ENCODE peak calls at places on chromosomes 16 and 17, in four cellular contexts. One of them, this sample, is unnamed.

GRCh38 chr16:11683140-11683539 is 14.9 kb downstream of the SNN start:
- DNase-seq in GM12891: no peak
- DNase-seq in SK-N-SH: no peak
- DNase-seq in GM12892: no peak
- DNase-seq in this sample: no peak

GRCh38 chr17:29177541-29177870 is 2.7 kb downstream of the MYO18A start:
- DNase-seq in GM12891: no peak
- DNase-seq in SK-N-SH: no peak
- DNase-seq in GM12892: no peak
- DNase-seq in this sample: no peak

GRCh38 chr17:81389585-81389984 is 5.7 kb upstream of the BAHCC1 start:
- DNase-seq in GM12891: no peak
- DNase-seq in SK-N-SH: no peak
- DNase-seq in GM12892: no peak
- DNase-seq in this sample: no peak

GRCh38 chr16:47392114-47392513 is 68.7 kb downstream of the ITFG1 start:
- DNase-seq in GM12891: peak; percentile 6
- DNase-seq in SK-N-SH: no peak
- DNase-seq in GM12892: no peak
- DNase-seq in this sample: no peak

GRCh38 chr16:69187387-69187890 is 475 bp downstream of the SNTB2 start:
- DNase-seq in GM12891: peak; percentile 52
- DNase-seq in SK-N-SH: peak; percentile 87
- DNase-seq in GM12892: peak; percentile 45
- DNase-seq in this sample: peak; percentile 72

GRCh38 chr17:64158411-64158810 is 28.5 kb upstream of the ERN1 start:
- DNase-seq in GM12891: no peak
- DNase-seq in SK-N-SH: no peak
- DNase-seq in GM12892: no peak
- DNase-seq in this sample: no peak

GRCh38 chr17:42407289-42407836 is 15.7 kb downstream of the CAVIN1 start:
- DNase-seq in GM12891: peak; percentile 72
- DNase-seq in SK-N-SH: peak; percentile 86
- DNase-seq in GM12892: peak; percentile 65
- DNase-seq in this sample: no peak

GRCh38 chr16:49575352-49576172 is 202.0 kb downstream of the C16orf78 start:
- DNase-seq in GM12891: peak; percentile 66
- DNase-seq in SK-N-SH: no peak
- DNase-seq in GM12892: peak; percentile 61
- DNase-seq in this sample: no peak

GRCh38 chr17:61568219-61569072 is 22.6 kb downstream of the NACA2 start:
- DNase-seq in GM12891: no peak
- DNase-seq in SK-N-SH: no peak
- DNase-seq in GM12892: no peak
- DNase-seq in this sample: no peak

GRCh38 chr17:38511126-38512108 is 83.2 kb downstream of the ARHGAP23 start:
- DNase-seq in GM12891: no peak
- DNase-seq in SK-N-SH: no peak
- DNase-seq in GM12892: no peak
- DNase-seq in this sample: no peak

GRCh38 chr16:89257281-89257731 is 39.8 kb downstream of the ZNF778 start:
- DNase-seq in GM12891: no peak
- DNase-seq in SK-N-SH: peak; percentile 64
- DNase-seq in GM12892: no peak
- DNase-seq in this sample: peak; percentile 67

GRCh38 chr17:80833952-80834895 is 157.4 kb upstream of the CHMP6 start:
- DNase-seq in GM12891: no peak
- DNase-seq in SK-N-SH: peak; percentile 64
- DNase-seq in GM12892: no peak
- DNase-seq in this sample: no peak

GRCh38 chr16:89827383-89828198 is 684 bp upstream of the SPIRE2 start:
- DNase-seq in GM12891: no peak
- DNase-seq in SK-N-SH: peak; percentile 79
- DNase-seq in GM12892: no peak
- DNase-seq in this sample: no peak

GRCh38 chr16:86221085-86221484 is 289.2 kb upstream of the FOXF1 start:
- DNase-seq in GM12891: no peak
- DNase-seq in SK-N-SH: no peak
- DNase-seq in GM12892: no peak
- DNase-seq in this sample: no peak

GRCh38 chr17:11503292-11503691 is 95.0 kb upstream of the DNAH9 start:
- DNase-seq in GM12891: no peak
- DNase-seq in SK-N-SH: no peak
- DNase-seq in GM12892: no peak
- DNase-seq in this sample: no peak

GRCh38 chr17:60073621-60074020 is 5.1 kb downstream of the HEATR6 start:
- DNase-seq in GM12891: no peak
- DNase-seq in SK-N-SH: no peak
- DNase-seq in GM12892: no peak
- DNase-seq in this sample: no peak

GRCh38 chr16:69132424-69133252 is at the start of the genes CHTF8 and UTP4:
- DNase-seq in GM12891: peak; percentile 87
- DNase-seq in SK-N-SH: peak; percentile 92
- DNase-seq in GM12892: peak; percentile 79
- DNase-seq in this sample: no peak

GRCh38 chr16:87570938-87571867 is 31.1 kb upstream of the JPH3 start:
- DNase-seq in GM12891: no peak
- DNase-seq in SK-N-SH: peak; percentile 71
- DNase-seq in GM12892: no peak
- DNase-seq in this sample: peak; percentile 85

GRCh38 chr16:70573451-70574121 is 50.0 kb downstream of the SF3B3 start:
- DNase-seq in GM12891: no peak
- DNase-seq in SK-N-SH: no peak
- DNase-seq in GM12892: no peak
- DNase-seq in this sample: no peak

GRCh38 chr17:6456914-6457687 is 12.8 kb downstream of the PIMREG start:
- DNase-seq in GM12891: no peak
- DNase-seq in SK-N-SH: no peak
- DNase-seq in GM12892: no peak
- DNase-seq in this sample: no peak

GRCh38 chr16:82943371-82943770 is 316.6 kb downstream of the CDH13 start:
- DNase-seq in GM12891: no peak
- DNase-seq in SK-N-SH: no peak
- DNase-seq in GM12892: no peak
- DNase-seq in this sample: no peak

GRCh38 chr17:27473748-27474609 is 17.7 kb downstream of the KSR1 start:
- DNase-seq in GM12891: no peak
- DNase-seq in SK-N-SH: no peak
- DNase-seq in GM12892: no peak
- DNase-seq in this sample: no peak

GRCh38 chr17:21530841-21531240 is 154.7 kb downstream of the KCNJ12 start:
- DNase-seq in GM12891: no peak
- DNase-seq in SK-N-SH: no peak
- DNase-seq in GM12892: no peak
- DNase-seq in this sample: no peak

GRCh38 chr17:82091264-82092066 is 6.6 kb downstream of the FASN start:
- DNase-seq in GM12891: no peak
- DNase-seq in SK-N-SH: no peak
- DNase-seq in GM12892: no peak
- DNase-seq in this sample: peak; percentile 42

GRCh38 chr16:69859105-69859969 is 91.8 kb upstream of the CLEC18A start:
- DNase-seq in GM12891: no peak
- DNase-seq in SK-N-SH: peak; percentile 36
- DNase-seq in GM12892: no peak
- DNase-seq in this sample: peak; percentile 76

GRCh38 chr17:8371786-8372185 is 4.7 kb downstream of the KRABD2 start:
- DNase-seq in GM12891: no peak
- DNase-seq in SK-N-SH: no peak
- DNase-seq in GM12892: no peak
- DNase-seq in this sample: no peak

GRCh38 chr17:83192161-83192788 is 112.9 kb downstream of the METRNL start:
- DNase-seq in GM12891: no peak
- DNase-seq in SK-N-SH: no peak
- DNase-seq in GM12892: no peak
- DNase-seq in this sample: peak; percentile 16

GRCh38 chr16:17307501-17307900 is 163.3 kb downstream of the XYLT1 start:
- DNase-seq in GM12891: no peak
- DNase-seq in SK-N-SH: no peak
- DNase-seq in GM12892: no peak
- DNase-seq in this sample: no peak

DNA sequence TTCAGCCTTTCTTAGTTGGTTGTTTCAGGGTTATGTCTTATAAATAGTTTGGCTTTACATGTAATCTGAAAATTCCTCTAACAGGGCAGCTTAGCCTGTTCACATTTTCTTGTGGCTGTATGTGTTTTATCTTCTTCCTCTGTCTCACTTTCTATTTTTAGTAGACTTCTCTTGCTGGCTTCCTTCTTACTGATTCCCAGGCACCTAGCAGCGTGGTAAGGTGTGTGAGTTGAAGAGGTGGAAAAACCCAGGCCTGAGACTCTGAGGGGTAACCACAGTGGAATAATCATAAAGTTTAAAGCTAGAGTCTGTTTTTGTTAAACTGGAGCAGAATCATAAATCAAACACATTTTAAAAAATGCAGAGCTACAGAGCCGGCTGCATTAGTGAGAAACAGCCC is 190.9 kb downstream of the LGALS9B start:
- DNase-seq in GM12891: no peak
- DNase-seq in SK-N-SH: no peak
- DNase-seq in GM12892: no peak
- DNase-seq in this sample: no peak
- TF ChIP-seq TAF1 in GM12891: no peak
- TF ChIP-seq TAF1 in SK-N-SH: no peak
- TF ChIP-seq TAF1 in GM12892: no peak
- TF ChIP-seq TAF1 in this sample: no peak

GRCh38 chr17:72120878-72121163 is at the start of gene SOX9:
- DNase-seq in GM12891: peak; percentile 76
- DNase-seq in SK-N-SH: peak; percentile 95
- DNase-seq in GM12892: peak; percentile 76
- DNase-seq in this sample: peak; percentile 77
- TF ChIP-seq TAF1 in GM12891: peak; percentile 51
- TF ChIP-seq TAF1 in SK-N-SH: peak; percentile 95
- TF ChIP-seq TAF1 in GM12892: no peak
- TF ChIP-seq TAF1 in this sample: peak; percentile 67

GRCh38 chr16:23679274-23679985 is 741 bp downstream of the PLK1 start:
- DNase-seq in GM12891: peak; percentile 52
- DNase-seq in SK-N-SH: peak; percentile 71
- DNase-seq in GM12892: peak; percentile 58
- DNase-seq in this sample: no peak
- TF ChIP-seq TAF1 in GM12891: no peak
- TF ChIP-seq TAF1 in SK-N-SH: no peak
- TF ChIP-seq TAF1 in GM12892: no peak
- TF ChIP-seq TAF1 in this sample: no peak

GRCh38 chr17:43670645-43671074 is 8.9 kb upstream of the MEOX1 start:
- DNase-seq in GM12891: no peak
- DNase-seq in SK-N-SH: no peak
- DNase-seq in GM12892: no peak
- DNase-seq in this sample: no peak

GRCh38 chr17:43671755-43672502 is 10.2 kb upstream of the MEOX1 start:
- DNase-seq in GM12891: no peak
- DNase-seq in SK-N-SH: no peak
- DNase-seq in GM12892: no peak
- DNase-seq in this sample: no peak

GRCh38 chr17:43671075-43671692 is 9.5 kb upstream of the MEOX1 start:
- DNase-seq in GM12891: no peak
- DNase-seq in SK-N-SH: no peak
- DNase-seq in GM12892: no peak
- DNase-seq in this sample: no peak

GRCh38 chr17:43667506-43668438 is 6.0 kb upstream of the MEOX1 start:
- DNase-seq in GM12891: no peak
- DNase-seq in SK-N-SH: no peak
- DNase-seq in GM12892: no peak
- DNase-seq in this sample: no peak

GRCh38 chr17:43669971-43670644 is 8.4 kb upstream of the MEOX1 start:
- DNase-seq in GM12891: no peak
- DNase-seq in SK-N-SH: no peak
- DNase-seq in GM12892: no peak
- DNase-seq in this sample: no peak
- TF ChIP-seq TAF1 in GM12891: no peak
- TF ChIP-seq TAF1 in SK-N-SH: no peak
- TF ChIP-seq TAF1 in GM12892: no peak
- TF ChIP-seq TAF1 in this sample: no peak

GRCh38 chr16:15970202-15970601 is 20.8 kb downstream of the ABCC1 start:
- DNase-seq in GM12891: no peak
- DNase-seq in SK-N-SH: no peak
- DNase-seq in GM12892: no peak
- DNase-seq in this sample: peak; percentile 41
- TF ChIP-seq TAF1 in GM12891: no peak
- TF ChIP-seq TAF1 in SK-N-SH: no peak
- TF ChIP-seq TAF1 in GM12892: no peak
- TF ChIP-seq TAF1 in this sample: no peak

GRCh38 chr17:78316867-78317816 is 42.7 kb downstream of the SOCS3 start:
- DNase-seq in GM12891: no peak
- DNase-seq in SK-N-SH: peak; percentile 27
- DNase-seq in GM12892: no peak
- DNase-seq in this sample: peak; percentile 77
- TF ChIP-seq TAF1 in GM12891: no peak
- TF ChIP-seq TAF1 in SK-N-SH: no peak
- TF ChIP-seq TAF1 in GM12892: no peak
- TF ChIP-seq TAF1 in this sample: no peak

GRCh38 chr16:72467157-72467759 is 295.3 kb upstream of the PMFBP1 start:
- DNase-seq in GM12891: no peak
- DNase-seq in SK-N-SH: peak; percentile 37
- DNase-seq in GM12892: no peak
- DNase-seq in this sample: no peak
- TF ChIP-seq TAF1 in GM12891: no peak
- TF ChIP-seq TAF1 in SK-N-SH: no peak
- TF ChIP-seq TAF1 in GM12892: no peak
- TF ChIP-seq TAF1 in this sample: no peak

GRCh38 chr17:31508310-31509094 is 117.0 kb downstream of the RAB11FIP4 start:
- DNase-seq in GM12891: no peak
- DNase-seq in SK-N-SH: no peak
- DNase-seq in GM12892: no peak
- DNase-seq in this sample: no peak
- TF ChIP-seq TAF1 in GM12891: no peak
- TF ChIP-seq TAF1 in SK-N-SH: no peak
- TF ChIP-seq TAF1 in GM12892: no peak
- TF ChIP-seq TAF1 in this sample: no peak

DNA sequence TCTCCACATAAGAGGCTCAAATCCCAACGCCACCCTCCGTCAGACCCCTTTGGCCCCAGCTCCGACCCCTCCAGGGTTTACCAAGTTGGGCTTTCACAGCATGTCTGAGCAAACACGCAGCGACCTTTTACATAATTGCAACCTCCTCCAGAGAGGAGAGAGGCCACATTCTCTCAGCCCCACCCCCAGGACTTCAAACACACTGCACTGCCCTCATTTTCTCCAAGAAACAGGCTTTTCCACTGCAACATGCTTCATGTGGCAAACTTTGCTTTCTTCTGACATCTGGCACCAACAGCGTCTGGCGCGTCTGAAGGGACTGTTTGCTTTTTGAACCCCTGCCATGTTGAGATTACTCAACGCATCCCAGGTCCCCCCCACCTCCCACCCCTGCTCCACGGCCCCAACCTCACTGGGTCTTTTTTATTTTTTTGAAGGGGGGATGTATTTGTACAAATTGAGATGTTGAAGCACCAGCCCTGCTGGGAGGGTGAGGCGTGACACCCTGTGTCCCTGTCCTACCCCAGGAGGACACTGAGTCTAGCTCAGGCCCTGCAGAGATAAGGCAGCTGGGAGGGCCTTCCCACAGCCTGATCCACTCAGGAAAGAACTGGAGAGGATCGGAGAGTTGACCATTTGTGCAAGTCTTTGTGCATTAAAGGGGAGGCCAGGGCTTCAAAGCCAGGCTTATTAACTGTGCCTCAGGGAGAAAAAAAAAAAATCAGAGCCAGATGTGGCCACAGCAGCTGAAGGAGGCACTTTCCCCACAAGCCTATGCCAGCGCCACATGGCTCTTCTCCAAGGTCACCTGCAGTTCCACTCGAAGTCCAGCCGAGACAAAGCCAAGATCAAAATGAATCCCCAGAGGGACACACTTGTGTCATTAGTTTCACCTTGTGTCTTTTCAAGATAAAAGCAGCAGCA is 29.7 kb downstream of the AXIN2 start:
- DNase-seq in GM12891: no peak
- DNase-seq in SK-N-SH: peak; percentile 93
- DNase-seq in GM12892: no peak
- DNase-seq in this sample: no peak
- TF ChIP-seq TAF1 in GM12891: no peak
- TF ChIP-seq TAF1 in SK-N-SH: no peak
- TF ChIP-seq TAF1 in GM12892: no peak
- TF ChIP-seq TAF1 in this sample: no peak

This sample was measured in H1.